ENCODE peak calls at places on chromosomes 12 and 14, in seven cellular contexts. D is type B pancreatic cell, R is mucosa of descending colon, L is T-cell, O is ACHN, M is GM23338, U is LoVo. A is an unnamed sample.

GRCh38 chr14:86035882-86036281 is 505.9 kb downstream of the FLRT2 start:
- DNase-seq in O (peak; percentile 52), U (no peak), D (no peak), L (no peak), R (no peak), M (peak; percentile 75), A (peak; percentile 64)

GRCh38 chr12:6430124-6430989 is 14.4 kb upstream of the CD27 start:
- DNase-seq in L (no peak), D (no peak), R (peak; percentile 81), U (peak; percentile 98), O (peak; percentile 90), M (no peak), A (no peak)

GRCh38 chr14:95389471-95390011 is 69.8 kb upstream of the CLMN start:
- DNase-seq in O (no peak), D (peak; percentile 43), L (no peak), U (no peak), R (no peak), M (no peak), A (no peak)

GRCh38 chr14:51053157-51053556 is 41.7 kb downstream of the TRIM9 start:
- DNase-seq in D (no peak), R (no peak), M (no peak), O (no peak), U (no peak), L (no peak), A (no peak)

GRCh38 chr14:95876769-95877490 is at the start of gene TUNAR:
- DNase-seq in U (no peak), M (peak; percentile 79), R (no peak), L (no peak), D (no peak), O (peak; percentile 18), A (peak; percentile 70)

GRCh38 chr14:55332654-55333570 is 61.7 kb downstream of the FBXO34 start:
- DNase-seq in D (no peak), O (peak; percentile 8), L (no peak), U (no peak), M (no peak), R (no peak), A (no peak)

GRCh38 chr12:124370851-124371250 is 76.0 kb downstream of the RFLNA start:
- DNase-seq in O (no peak), M (no peak), U (no peak), L (no peak), D (no peak), R (no peak), A (no peak)

GRCh38 chr12:69527506-69528272 is 57.5 kb downstream of the FRS2 start:
- DNase-seq in M (no peak), U (no peak), L (no peak), O (no peak), R (no peak), D (no peak), A (no peak)

GRCh38 chr12:89243786-89244185 is 108.5 kb downstream of the DUSP6 start:
- DNase-seq in U (no peak), L (no peak), D (no peak), M (no peak), R (no peak), O (no peak), A (no peak)

GRCh38 chr12:24138041-24138440 is 188.6 kb upstream of the SOX5 start:
- DNase-seq in M (no peak), L (no peak), O (no peak), R (no peak), D (no peak), U (no peak), A (no peak)

GRCh38 chr12:75862692-75863471 is 168.7 kb downstream of the PHLDA1 start:
- DNase-seq in O (peak; percentile 60), L (no peak), M (no peak), D (no peak), U (peak; percentile 86), R (no peak), A (no peak)

GRCh38 chr14:67112344-67112743 is 76.9 kb upstream of the GARIN2 start:
- DNase-seq in L (no peak), U (no peak), M (peak; percentile 21), D (no peak), O (no peak), R (no peak), A (no peak)

GRCh38 chr14:100593751-100594624 is 6.8 kb upstream of the BEGAIN start:
- DNase-seq in D (no peak), R (no peak), M (no peak), L (no peak), O (no peak), U (no peak), A (no peak)